ENCODE peak calls at places on chromosomes 5 and 9, in eight cellular contexts. Q is AG09319; O is NCI-H510A treated with DMSO at 0.1 percent for 48 hours; U is hippocampal formation; R is body of pancreas; V is stimulated activated naive B cell treated with anti-CD40 and anti-IgM and Interleukin-4, amounts not matched to agents 10 μg/mL and 1 μg/mL and 100 μg/mL, for 72 hours; L is cardiac fibroblast; D is endothelial cell. M is an unnamed sample.
A peak's percentile ranks its signal among the peaks of the same experiment; 100 is the strongest.

GRCh38 chr5:135832941-135833340 is 1.5 kb upstream of the SLC25A48 start:
- DNase-seq in Q (no peak), O (no peak), U (no peak), R (no peak), V (no peak), L (no peak), D (no peak), M (no peak)

GRCh38 chr5:141662028-141662427 is 10.8 kb upstream of the FCHSD1 start:
- DNase-seq in Q (no peak), O (no peak), U (no peak), R (no peak), V (no peak), L (no peak), D (no peak), M (no peak)

GRCh38 chr9:108783318-108784127 is 72.3 kb downstream of the ACTL7B start:
- DNase-seq in Q (no peak), O (no peak), U (no peak), R (no peak), V (no peak), L (no peak), D (no peak), M (no peak)

GRCh38 chr9:121886759-121887485 is 206.2 kb downstream of the TTLL11 start:
- DNase-seq in Q (no peak), O (no peak), U (no peak), R (no peak), V (no peak), L (no peak), D (no peak), M (no peak)

GRCh38 chr5:126499742-126500396 is 76.7 kb downstream of the GRAMD2B start:
- DNase-seq in Q (no peak), O (no peak), U (no peak), R (no peak), V (no peak), L (peak; percentile 39), D (peak; percentile 31), M (no peak)

GRCh38 chr5:59517926-59518585 is 375.5 kb downstream of the PDE4D start:
- DNase-seq in Q (no peak), O (no peak), U (no peak), R (no peak), V (no peak), L (peak; percentile 31), D (no peak), M (no peak)

GRCh38 chr9:71766663-71767062 is 1.6 kb downstream of the CEMIP2 start:
- DNase-seq in Q (no peak), O (peak; percentile 54), U (no peak), R (no peak), V (no peak), L (no peak), D (no peak), M (no peak)

GRCh38 chr5:71701409-71701808 is 17.7 kb upstream of the CARTPT start:
- DNase-seq in Q (no peak), O (no peak), U (no peak), R (no peak), V (no peak), L (no peak), D (no peak), M (no peak)

GRCh38 chr5:116702776-116703175 is 128.2 kb upstream of the SEMA6A start:
- DNase-seq in Q (no peak), O (no peak), U (no peak), R (no peak), V (no peak), L (no peak), D (no peak), M (no peak)

GRCh38 chr9:69931340-69931739 is 110.7 kb downstream of the CFAP95 start:
- DNase-seq in Q (no peak), O (peak; percentile 3), U (no peak), R (no peak), V (no peak), L (peak; percentile 29), D (no peak), M (no peak)

GRCh38 chr5:168681556-168682183 is 102.5 kb upstream of the PANK3 start:
- DNase-seq in Q (no peak), O (no peak), U (no peak), R (no peak), V (no peak), L (peak; percentile 94), D (no peak), M (no peak)

GRCh38 chr9:112841261-112841660 is 49.4 kb downstream of the SLC46A2 start:
- DNase-seq in Q (no peak), O (peak; percentile 18), U (no peak), R (no peak), V (no peak), L (no peak), D (no peak), M (no peak)

GRCh38 chr5:143030349-143030748 is 260.2 kb downstream of the ARHGAP26 start:
- DNase-seq in Q (no peak), O (no peak), U (no peak), R (no peak), V (no peak), L (no peak), D (no peak), M (no peak)

GRCh38 chr9:136544549-136545064 is 1.2 kb downstream of the NOTCH1 start:
- DNase-seq in Q (no peak), O (no peak), U (peak; percentile 87), R (peak; percentile 95), V (peak; percentile 47), L (peak; percentile 34), D (no peak), M (peak; percentile 80)

GRCh38 chr5:174145821-174146220 is 100.3 kb downstream of the NSG2 start:
- DNase-seq in Q (no peak), O (peak; percentile 50), U (peak; percentile 70), R (no peak), V (no peak), L (peak; percentile 3), D (no peak), M (no peak)

GRCh38 chr5:81609810-81610375 is 141.0 kb downstream of the SSBP2 start:
- DNase-seq in Q (no peak), O (no peak), U (no peak), R (no peak), V (no peak), L (no peak), D (no peak), M (no peak)

M was measured in left colon.